ENCODE peak calls at places on chromosomes 13 and 19, in four cellular contexts. T is neural crest cell; G is ACHN; N is activated CD4-positive, alpha-beta T cell treated with anti-CD3 and anti-CD28 coated beads, Interleukin-2, amount 10 ng/mL, durations not matched to agents 7 days and 5 days. D is an unnamed sample.

GRCh38 chr19:16203256-16204004 is 5.7 kb downstream of the AP1M1 start:
- DNase-seq in T (no peak), G (no peak), N (no peak), D (no peak)

GRCh38 chr19:54164369-54165068 is 5.0 kb upstream of the LENG1 start:
- DNase-seq in T (peak), G (no peak), N (peak), D (peak)

GRCh38 chr13:21069561-21070004 is 8.2 kb upstream of the LATS2 start:
- DNase-seq in T (no peak), G (peak), N (no peak), D (peak)

GRCh38 chr19:31656507-31656906 is 307.3 kb upstream of the TSHZ3 start:
- DNase-seq in T (no peak), G (no peak), N (no peak), D (no peak)

GRCh38 chr19:13842294-13843103 is 34.4 kb upstream of the NANOS3 start:
- DNase-seq in T (no peak), G (peak), N (peak), D (peak)

GRCh38 chr13:52156724-52157251 is 2.6 kb downstream of the NEK3 start:
- DNase-seq in T (no peak), G (no peak), N (no peak), D (no peak)

GRCh38 chr19:18109731-18110671 is 12.4 kb downstream of the MAST3 start:
- DNase-seq in T (peak), G (peak), N (peak), D (no peak)

GRCh38 chr19:48746738-48747575 is at the start of gene IZUMO1:
- DNase-seq in T (peak), G (no peak), N (peak), D (no peak)

GRCh38 chr13:82458169-82458568 is 1424.1 kb downstream of the SLITRK1 start:
- DNase-seq in T (no peak), G (no peak), N (no peak), D (no peak)